ENCODE peak calls at places on chromosomes 7 and 10, in eight cellular contexts. J, G, S, B, N, Y, A and U are unnamed samples.

GRCh38 chr10:71075759-71076472 is 136.5 kb upstream of the UNC5B start:
- DNase-seq in Y (peak; percentile 41), G (no peak), S (peak; percentile 47), B (peak; percentile 7), A (no peak), N (no peak), J (no peak), U (no peak)

GRCh38 chr10:42875792-42876191 is 93.2 kb downstream of the BMS1 start:
- DNase-seq in B (no peak), G (no peak), Y (no peak), N (no peak), J (no peak), A (no peak), S (no peak), U (no peak)

GRCh38 chr10:128545216-128545615 is 419.0 kb upstream of the MKI67 start:
- DNase-seq in J (no peak), N (no peak), S (no peak), B (no peak), A (no peak), G (no peak), Y (no peak), U (no peak)

GRCh38 chr7:139095194-139095659 is 14.3 kb downstream of the ZC3HAV1 start:
- DNase-seq in G (peak; percentile 73), S (no peak), J (no peak), N (no peak), A (peak; percentile 57), Y (no peak), B (no peak), U (no peak)

GRCh38 chr7:140024585-140024984 is 38.2 kb downstream of the PARP12 start:
- DNase-seq in S (no peak), N (no peak), B (no peak), A (no peak), Y (no peak), J (no peak), G (no peak), U (no peak)

GRCh38 chr7:118713039-118713438 is 488.5 kb downstream of the ANKRD7 start:
- DNase-seq in B (no peak), G (no peak), Y (no peak), S (no peak), J (no peak), N (no peak), A (no peak), U (no peak)

GRCh38 chr10:61836888-61837747 is 64.4 kb upstream of the ARID5B start:
- DNase-seq in A (no peak), S (no peak), N (no peak), B (no peak), J (no peak), Y (no peak), G (no peak), U (no peak)

GRCh38 chr10:35613597-35614226 is 8.6 kb downstream of the GJD4 start:
- DNase-seq in Y (no peak), G (no peak), N (no peak), J (peak; percentile 28), S (no peak), A (no peak), B (no peak), U (no peak)

GRCh38 chr10:49606981-49607535 is 3.1 kb upstream of the SLC18A3 start:
- DNase-seq in J (peak; percentile 91), N (peak; percentile 44), B (peak; percentile 68), S (peak; percentile 57), G (peak; percentile 20), Y (peak; percentile 54), A (peak; percentile 30), U (peak; percentile 60)

GRCh38 chr7:52917982-52918578 is 117.4 kb upstream of the POM121L12 start:
- DNase-seq in Y (no peak), J (no peak), S (no peak), N (no peak), G (no peak), A (no peak), B (no peak), U (no peak)

GRCh38 chr7:21429786-21430574 is 2.1 kb downstream of the SP4 start:
- DNase-seq in A (no peak), B (no peak), J (no peak), N (no peak), Y (no peak), G (no peak), S (no peak), U (no peak)

GRCh38 chr10:110512461-110513187 is 14.9 kb downstream of the DUSP5 start:
- DNase-seq in S (no peak), A (no peak), N (no peak), Y (no peak), G (no peak), J (no peak), B (no peak), U (no peak)

GRCh38 chr10:80459047-80459865 is 5.1 kb downstream of the TSPAN14 start:
- DNase-seq in Y (peak; percentile 92), B (peak; percentile 75), G (peak; percentile 40), J (no peak), S (no peak), A (no peak), N (peak; percentile 61), U (peak; percentile 75)

GRCh38 chr10:96579133-96579532 is 7.7 kb downstream of the TM9SF3 start:
- DNase-seq in N (no peak), Y (no peak), S (no peak), B (no peak), J (no peak), A (no peak), G (no peak), U (no peak)

GRCh38 chr7:100563809-100564400 is 9.8 kb downstream of the SAP25 start:
- DNase-seq in A (peak; percentile 76), N (peak; percentile 95), J (peak; percentile 81), S (peak; percentile 84), Y (peak; percentile 90), G (peak; percentile 67), B (peak; percentile 86), U (peak; percentile 89)

GRCh38 chr7:153523320-153524015 is 528.7 kb upstream of the DPP6 start:
- DNase-seq in G (no peak), J (no peak), A (no peak), B (no peak), S (no peak), Y (no peak), N (no peak), U (no peak)

GRCh38 chr7:125338110-125338509 is 408.5 kb upstream of the POT1 start:
- DNase-seq in G (no peak), J (no peak), Y (no peak), A (no peak), S (no peak), B (no peak), N (no peak), U (no peak)

GRCh38 chr10:8794860-8795259 is 740.4 kb downstream of the GATA3 start:
- DNase-seq in N (no peak), S (no peak), Y (no peak), J (no peak), G (no peak), A (no peak), B (no peak), U (no peak)

GRCh38 chr7:12300415-12300814 is 89.3 kb downstream of the TMEM106B start:
- DNase-seq in J (no peak), S (no peak), B (no peak), G (no peak), N (no peak), Y (no peak), A (no peak), U (no peak)

GRCh38 chr7:124191030-124191429 is 158.2 kb upstream of the TMEM229A start:
- DNase-seq in N (no peak), J (no peak), A (no peak), S (no peak), B (no peak), Y (no peak), G (no peak), U (no peak)

GRCh38 chr10:121524138-121524817 is 74.0 kb downstream of the FGFR2 start:
- DNase-seq in J (no peak), A (no peak), N (no peak), G (no peak), B (no peak), Y (no peak), S (no peak), U (no peak)

GRCh38 chr10:7288060-7288690 is 122.7 kb downstream of the SFMBT2 start:
- DNase-seq in G (no peak), N (no peak), S (no peak), Y (no peak), A (no peak), B (no peak), J (no peak), U (no peak)

GRCh38 chr7:120987683-120988590 is 574 bp upstream of the CPED1 start:
- DNase-seq in J (peak; percentile 83), G (peak; percentile 71), N (peak; percentile 93), A (peak; percentile 67), S (peak; percentile 80), B (peak; percentile 95), Y (peak; percentile 94), U (peak; percentile 95)

GRCh38 chr10:33341638-33342037 is 7.2 kb upstream of the NRP1 start:
- DNase-seq in S (no peak), G (no peak), N (no peak), Y (no peak), B (no peak), J (no peak), A (no peak), U (no peak)

GRCh38 chr10:33706191-33706590 is 371.7 kb upstream of the NRP1 start:
- DNase-seq in S (no peak), G (no peak), N (peak; percentile 57), Y (no peak), B (no peak), A (no peak), J (no peak), U (peak; percentile 55)

DNA sequence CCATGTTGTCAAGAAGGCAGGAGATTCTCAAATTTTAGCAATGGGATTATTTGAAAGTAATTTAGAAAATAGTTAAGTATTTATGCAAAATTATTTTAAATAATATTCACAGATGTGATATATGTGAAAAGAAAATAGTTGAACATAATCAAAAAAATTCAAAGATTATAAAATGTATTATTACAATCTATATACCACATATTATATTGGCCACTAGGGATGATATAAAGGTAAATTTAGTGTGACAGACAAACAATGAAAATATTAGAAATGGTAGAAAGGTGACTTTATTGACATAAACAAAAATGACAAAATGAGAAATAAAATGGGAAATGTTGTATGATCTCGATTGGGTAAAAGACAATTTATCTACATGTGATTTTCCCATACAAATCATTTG is 385.5 kb downstream of the PCDH15 start:
- DNase-seq in B (no peak), A (no peak), S (no peak), J (no peak), N (no peak), G (no peak), Y (no peak), U (no peak)
- H3K36me3 ChIP-seq in B (no peaks in the 10 kb centered on the region), A (no peaks in the 10 kb centered on the region), S (no peaks in the 10 kb centered on the region), J (no peaks in the 10 kb centered on the region), N (no peaks in the 10 kb centered on the region), G (no peaks in the 10 kb centered on the region), Y (no peaks in the 10 kb centered on the region), U (no peaks in the 10 kb centered on the region)

GRCh38 chr10:4944751-4945280 is 18.4 kb upstream of the AKR1C1 start:
- DNase-seq in B (no peak), Y (no peak), S (no peak), A (no peak), N (no peak), G (no peak), J (no peak), U (no peak)
- H3K27ac ChIP-seq in B (peak overlapping the region; percentile 79), Y (no peak overlapping the region), S (no peak overlapping the region), A (no peak overlapping the region), N (no peak overlapping the region), G (no peak overlapping the region), J (no peak overlapping the region), U (peak overlapping the region; percentile 86)

GRCh38 chr10:123284022-123284421 is 129.8 kb downstream of the BUB3 start:
- DNase-seq in G (no peak), N (no peak), A (no peak), B (no peak), S (no peak), Y (no peak), J (no peak), U (no peak)
- H3K36me3 ChIP-seq in G (no peaks in the 10 kb centered on the region), N (peaks cover 3% of the 10 kb centered on the region), A (no peaks in the 10 kb centered on the region), B (no peaks in the 10 kb centered on the region), S (no peaks in the 10 kb centered on the region), Y (no peaks in the 10 kb centered on the region), J (no peaks in the 10 kb centered on the region), U (no peaks in the 10 kb centered on the region)

GRCh38 chr10:63712717-63713115 is 191.5 kb downstream of the REEP3 start:
- DNase-seq in Y (no peak), G (no peak), N (no peak), J (no peak), A (no peak), B (no peak), S (no peak), U (no peak)
- H3K27ac ChIP-seq in Y (peak overlapping the region; percentile 81), G (no peak overlapping the region), N (peak overlapping the region; percentile 63), J (peak overlapping the region; percentile 81), A (no peak overlapping the region), B (peak overlapping the region; percentile 73), S (peak overlapping the region; percentile 84), U (peak overlapping the region; percentile 87)